ENCODE peak calls at places on chromosomes 6 and 20, in six cellular contexts. One of them, this sample, is unnamed.

GRCh38 chr20:11204926-11205768 is 531.3 kb upstream of the JAG1 start:
- DNase-seq in cardiac muscle cell: peak; percentile 84
- DNase-seq in HL-60: peak; percentile 13
- DNase-seq in IMR-90: peak; percentile 71
- DNase-seq in small intestine: peak; percentile 82
- DNase-seq in effector memory CD4-positive, alpha-beta T cell: no peak
- DNase-seq in this sample: no peak

GRCh38 chr6:78523622-78524021 is 343.7 kb upstream of the IRAK1BP1 start:
- DNase-seq in cardiac muscle cell: no peak
- DNase-seq in IMR-90: no peak
- DNase-seq in small intestine: no peak
- DNase-seq in effector memory CD4-positive, alpha-beta T cell: no peak
- DNase-seq in HL-60: no peak
- DNase-seq in this sample: no peak

GRCh38 chr6:27890351-27891299 is 21.6 kb downstream of the OR2B2 start:
- DNase-seq in HL-60: no peak
- DNase-seq in small intestine: peak; percentile 96
- DNase-seq in effector memory CD4-positive, alpha-beta T cell: peak; percentile 72
- DNase-seq in cardiac muscle cell: peak; percentile 91
- DNase-seq in IMR-90: peak; percentile 97
- DNase-seq in this sample: peak; percentile 77

GRCh38 chr6:71262914-71263313 is 25.7 kb upstream of the OGFRL1 start:
- DNase-seq in effector memory CD4-positive, alpha-beta T cell: no peak
- DNase-seq in IMR-90: no peak
- DNase-seq in HL-60: no peak
- DNase-seq in cardiac muscle cell: no peak
- DNase-seq in small intestine: no peak
- DNase-seq in this sample: no peak

GRCh38 chr20:49608752-49609670 is 41.1 kb upstream of the PTGIS start:
- DNase-seq in effector memory CD4-positive, alpha-beta T cell: peak; percentile 55
- DNase-seq in cardiac muscle cell: peak; percentile 80
- DNase-seq in small intestine: peak; percentile 78
- DNase-seq in IMR-90: no peak
- DNase-seq in HL-60: no peak
- DNase-seq in this sample: no peak

GRCh38 chr6:138805431-138805830 is 9.5 kb downstream of the ECT2L start:
- DNase-seq in effector memory CD4-positive, alpha-beta T cell: no peak
- DNase-seq in small intestine: no peak
- DNase-seq in IMR-90: peak; percentile 68
- DNase-seq in cardiac muscle cell: no peak
- DNase-seq in HL-60: no peak
- DNase-seq in this sample: no peak

GRCh38 chr6:25963426-25964123 is 973 bp downstream of the TRIM38 start:
- DNase-seq in cardiac muscle cell: no peak
- DNase-seq in HL-60: peak; percentile 28
- DNase-seq in IMR-90: peak; percentile 16
- DNase-seq in small intestine: peak; percentile 59
- DNase-seq in effector memory CD4-positive, alpha-beta T cell: no peak
- DNase-seq in this sample: no peak

GRCh38 chr6:158474961-158475343 is 84.9 kb upstream of the TMEM181 start:
- DNase-seq in small intestine: peak; percentile 38
- DNase-seq in effector memory CD4-positive, alpha-beta T cell: no peak
- DNase-seq in cardiac muscle cell: no peak
- DNase-seq in HL-60: no peak
- DNase-seq in IMR-90: peak; percentile 65
- DNase-seq in this sample: no peak

GRCh38 chr6:160374836-160375560 is 26.8 kb downstream of the SLC22A3 start:
- DNase-seq in HL-60: no peak
- DNase-seq in cardiac muscle cell: no peak
- DNase-seq in effector memory CD4-positive, alpha-beta T cell: no peak
- DNase-seq in small intestine: no peak
- DNase-seq in IMR-90: no peak
- DNase-seq in this sample: no peak

GRCh38 chr20:62536731-62537401 is 61.1 kb upstream of the GATA5 start:
- DNase-seq in HL-60: no peak
- DNase-seq in small intestine: no peak
- DNase-seq in cardiac muscle cell: no peak
- DNase-seq in IMR-90: peak; percentile 12
- DNase-seq in effector memory CD4-positive, alpha-beta T cell: no peak
- DNase-seq in this sample: no peak

GRCh38 chr20:19492116-19492515 is 265.9 kb upstream of the RIN2 start:
- DNase-seq in small intestine: no peak
- DNase-seq in effector memory CD4-positive, alpha-beta T cell: no peak
- DNase-seq in IMR-90: no peak
- DNase-seq in HL-60: no peak
- DNase-seq in cardiac muscle cell: no peak
- DNase-seq in this sample: no peak

GRCh38 chr6:148599967-148600426 is 146.8 kb upstream of the UST start:
- DNase-seq in HL-60: no peak
- DNase-seq in effector memory CD4-positive, alpha-beta T cell: no peak
- DNase-seq in IMR-90: peak; percentile 62
- DNase-seq in small intestine: no peak
- DNase-seq in cardiac muscle cell: no peak
- DNase-seq in this sample: no peak

GRCh38 chr6:134115715-134116074 is 63.3 kb upstream of the SLC2A12 start:
- DNase-seq in small intestine: no peak
- DNase-seq in effector memory CD4-positive, alpha-beta T cell: no peak
- DNase-seq in cardiac muscle cell: no peak
- DNase-seq in IMR-90: no peak
- DNase-seq in HL-60: no peak
- DNase-seq in this sample: no peak

GRCh38 chr6:134114489-134114888 is 62.1 kb upstream of the SLC2A12 start:
- DNase-seq in IMR-90: no peak
- DNase-seq in HL-60: no peak
- DNase-seq in small intestine: no peak
- DNase-seq in effector memory CD4-positive, alpha-beta T cell: no peak
- DNase-seq in cardiac muscle cell: no peak
- DNase-seq in this sample: no peak

GRCh38 chr6:134111062-134111677 is 58.7 kb upstream of the SLC2A12 start:
- DNase-seq in small intestine: peak; percentile 68
- DNase-seq in HL-60: peak; percentile 60
- DNase-seq in IMR-90: peak; percentile 68
- DNase-seq in effector memory CD4-positive, alpha-beta T cell: peak; percentile 25
- DNase-seq in cardiac muscle cell: peak; percentile 68
- DNase-seq in this sample: no peak

GRCh38 chr6:134117409-134117808 is 65.0 kb upstream of the SLC2A12 start:
- DNase-seq in IMR-90: peak; percentile 59
- DNase-seq in cardiac muscle cell: no peak
- DNase-seq in HL-60: no peak
- DNase-seq in small intestine: no peak
- DNase-seq in effector memory CD4-positive, alpha-beta T cell: no peak
- DNase-seq in this sample: no peak

GRCh38 chr6:134114918-134115714 is 62.7 kb upstream of the SLC2A12 start:
- DNase-seq in HL-60: no peak
- DNase-seq in cardiac muscle cell: no peak
- DNase-seq in IMR-90: no peak
- DNase-seq in small intestine: no peak
- DNase-seq in effector memory CD4-positive, alpha-beta T cell: no peak
- DNase-seq in this sample: no peak
- H3K4me3 ChIP-seq in HL-60: no peak overlapping the region
- H3K4me3 ChIP-seq in cardiac muscle cell: no peak overlapping the region
- H3K4me3 ChIP-seq in IMR-90: no peak overlapping the region
- H3K4me3 ChIP-seq in small intestine: no peak overlapping the region
- H3K4me3 ChIP-seq in effector memory CD4-positive, alpha-beta T cell: no peak overlapping the region
- H3K4me3 ChIP-seq in this sample: no peak overlapping the region

GRCh38 chr6:75081047-75081446 is 124.8 kb downstream of the COL12A1 start:
- DNase-seq in effector memory CD4-positive, alpha-beta T cell: no peak
- DNase-seq in HL-60: no peak
- DNase-seq in IMR-90: no peak
- DNase-seq in cardiac muscle cell: no peak
- DNase-seq in small intestine: no peak
- DNase-seq in this sample: no peak

GRCh38 chr6:75089921-75090320 is 115.9 kb downstream of the COL12A1 start:
- DNase-seq in HL-60: no peak
- DNase-seq in IMR-90: no peak
- DNase-seq in small intestine: no peak
- DNase-seq in effector memory CD4-positive, alpha-beta T cell: no peak
- DNase-seq in cardiac muscle cell: no peak
- DNase-seq in this sample: no peak

GRCh38 chr6:75081920-75082319 is 123.9 kb downstream of the COL12A1 start:
- DNase-seq in cardiac muscle cell: no peak
- DNase-seq in IMR-90: peak; percentile 50
- DNase-seq in effector memory CD4-positive, alpha-beta T cell: no peak
- DNase-seq in HL-60: no peak
- DNase-seq in small intestine: no peak
- DNase-seq in this sample: no peak

GRCh38 chr6:75086236-75086635 is 119.6 kb downstream of the COL12A1 start:
- DNase-seq in small intestine: no peak
- DNase-seq in effector memory CD4-positive, alpha-beta T cell: no peak
- DNase-seq in HL-60: no peak
- DNase-seq in IMR-90: no peak
- DNase-seq in cardiac muscle cell: no peak
- DNase-seq in this sample: no peak

GRCh38 chr6:75084872-75085381 is 120.9 kb downstream of the COL12A1 start:
- DNase-seq in effector memory CD4-positive, alpha-beta T cell: no peak
- DNase-seq in cardiac muscle cell: no peak
- DNase-seq in small intestine: peak; percentile 22
- DNase-seq in HL-60: no peak
- DNase-seq in IMR-90: no peak
- DNase-seq in this sample: no peak
- H3K4me3 ChIP-seq in effector memory CD4-positive, alpha-beta T cell: no peak overlapping the region
- H3K4me3 ChIP-seq in cardiac muscle cell: no peak overlapping the region
- H3K4me3 ChIP-seq in small intestine: peak overlapping the region; percentile 30
- H3K4me3 ChIP-seq in HL-60: no peak overlapping the region
- H3K4me3 ChIP-seq in IMR-90: no peak overlapping the region
- H3K4me3 ChIP-seq in this sample: no peak overlapping the region

GRCh38 chr20:38421915-38422314 is 13.2 kb downstream of the SNHG17 start:
- DNase-seq in cardiac muscle cell: no peak
- DNase-seq in IMR-90: no peak
- DNase-seq in small intestine: no peak
- DNase-seq in effector memory CD4-positive, alpha-beta T cell: no peak
- DNase-seq in HL-60: peak; percentile 17
- DNase-seq in this sample: no peak
- H3K4me3 ChIP-seq in cardiac muscle cell: no peak overlapping the region
- H3K4me3 ChIP-seq in IMR-90: no peak overlapping the region
- H3K4me3 ChIP-seq in small intestine: no peak overlapping the region
- H3K4me3 ChIP-seq in effector memory CD4-positive, alpha-beta T cell: no peak overlapping the region
- H3K4me3 ChIP-seq in HL-60: no peak overlapping the region
- H3K4me3 ChIP-seq in this sample: no peak overlapping the region

GRCh38 chr6:126086560-126086959 is 100.2 kb downstream of the TRMT11 start:
- DNase-seq in HL-60: no peak
- DNase-seq in effector memory CD4-positive, alpha-beta T cell: no peak
- DNase-seq in IMR-90: no peak
- DNase-seq in cardiac muscle cell: no peak
- DNase-seq in small intestine: no peak
- DNase-seq in this sample: no peak
- H3K4me3 ChIP-seq in HL-60: no peak overlapping the region
- H3K4me3 ChIP-seq in effector memory CD4-positive, alpha-beta T cell: no peak overlapping the region
- H3K4me3 ChIP-seq in IMR-90: no peak overlapping the region
- H3K4me3 ChIP-seq in cardiac muscle cell: no peak overlapping the region
- H3K4me3 ChIP-seq in small intestine: no peak overlapping the region
- H3K4me3 ChIP-seq in this sample: no peak overlapping the region

DNA sequence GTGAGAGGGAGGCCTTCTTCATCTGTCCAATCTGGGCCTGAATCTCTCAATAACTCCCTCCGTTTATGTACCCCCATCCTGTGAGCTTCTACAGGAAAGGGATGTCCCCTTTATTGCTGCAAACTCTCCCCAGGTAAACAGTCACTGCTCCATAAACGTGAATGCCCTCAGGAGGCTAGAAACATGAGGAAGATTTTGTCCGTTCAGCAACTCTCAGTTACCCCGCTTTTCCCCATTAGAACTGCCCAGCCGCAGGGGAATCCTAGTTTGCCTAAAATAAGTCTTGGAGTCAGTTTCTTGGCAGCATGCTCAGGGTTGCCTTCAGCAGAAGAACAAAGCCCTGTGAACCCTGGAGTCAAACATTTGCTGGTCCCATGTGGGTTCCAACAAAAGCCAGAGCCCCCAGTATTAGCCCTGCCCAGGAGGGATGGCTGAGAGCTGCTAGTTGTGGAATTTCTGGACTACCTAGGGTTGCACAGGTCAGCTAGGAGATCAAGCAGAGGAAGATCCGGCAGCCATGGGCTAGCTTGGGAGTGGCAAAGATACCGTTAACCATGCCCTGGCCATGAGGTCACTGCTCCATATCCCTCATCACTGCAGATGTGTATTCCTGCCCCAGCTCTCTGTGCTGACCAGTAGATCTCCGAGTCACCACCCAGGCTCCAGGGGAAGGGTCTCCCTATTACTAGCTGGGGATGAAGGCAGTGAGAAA is 640 bp downstream of the LRRN4 start:
- DNase-seq in small intestine: no peak
- DNase-seq in IMR-90: no peak
- DNase-seq in HL-60: no peak
- DNase-seq in effector memory CD4-positive, alpha-beta T cell: no peak
- DNase-seq in cardiac muscle cell: peak; percentile 46
- DNase-seq in this sample: no peak
- H3K4me3 ChIP-seq in small intestine: no peak overlapping the region
- H3K4me3 ChIP-seq in IMR-90: no peak overlapping the region
- H3K4me3 ChIP-seq in HL-60: no peak overlapping the region
- H3K4me3 ChIP-seq in effector memory CD4-positive, alpha-beta T cell: no peak overlapping the region
- H3K4me3 ChIP-seq in cardiac muscle cell: peak overlapping the region; percentile 69
- H3K4me3 ChIP-seq in this sample: no peak overlapping the region

GRCh38 chr6:33749401-33749800 is 2.7 kb upstream of the IP6K3 start:
- DNase-seq in effector memory CD4-positive, alpha-beta T cell: no peak
- DNase-seq in HL-60: no peak
- DNase-seq in cardiac muscle cell: no peak
- DNase-seq in IMR-90: no peak
- DNase-seq in small intestine: no peak
- DNase-seq in this sample: no peak
- H3K4me3 ChIP-seq in effector memory CD4-positive, alpha-beta T cell: no peak overlapping the region
- H3K4me3 ChIP-seq in HL-60: no peak overlapping the region
- H3K4me3 ChIP-seq in cardiac muscle cell: no peak overlapping the region
- H3K4me3 ChIP-seq in IMR-90: no peak overlapping the region
- H3K4me3 ChIP-seq in small intestine: no peak overlapping the region
- H3K4me3 ChIP-seq in this sample: no peak overlapping the region

DNA sequence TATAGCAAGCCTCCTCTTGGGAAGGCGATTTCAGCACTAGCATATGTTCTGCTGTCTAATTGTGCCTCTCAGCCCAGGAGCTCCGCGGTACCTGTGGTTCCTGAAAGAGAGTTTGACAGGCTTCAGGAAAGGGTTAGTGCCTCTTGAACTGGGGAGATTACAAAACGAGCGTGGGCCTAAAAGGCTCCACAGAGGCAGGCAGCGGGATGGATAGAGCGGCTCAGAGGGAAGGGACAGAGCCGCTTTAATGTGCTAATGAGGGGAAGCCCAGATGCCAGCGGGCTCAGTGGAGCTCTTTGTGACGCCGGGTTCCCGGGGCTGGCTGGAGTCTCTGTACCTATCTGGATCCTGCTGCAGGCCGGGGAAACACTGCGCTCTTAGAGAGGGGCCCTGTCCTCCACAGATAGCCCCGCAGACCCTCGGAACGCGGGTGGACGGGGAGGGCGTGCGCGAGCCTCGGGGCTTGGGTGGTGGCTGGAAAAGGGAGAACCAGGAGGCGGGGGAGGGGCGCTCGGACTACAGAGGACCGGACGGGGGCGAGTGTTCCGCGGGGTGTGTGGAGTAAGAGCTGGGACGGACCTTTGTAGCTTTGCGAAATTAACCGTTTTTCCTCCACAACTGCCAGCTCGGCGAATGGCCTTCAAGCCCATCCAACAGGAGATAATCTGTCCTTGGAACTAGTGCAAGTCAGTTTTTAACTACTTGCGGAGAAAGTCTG is 12.9 kb downstream of the SLC35F1 start:
- DNase-seq in effector memory CD4-positive, alpha-beta T cell: no peak
- DNase-seq in small intestine: no peak
- DNase-seq in IMR-90: no peak
- DNase-seq in HL-60: peak; percentile 21
- DNase-seq in cardiac muscle cell: peak; percentile 80
- DNase-seq in this sample: no peak
- H3K4me3 ChIP-seq in effector memory CD4-positive, alpha-beta T cell: no peak overlapping the region
- H3K4me3 ChIP-seq in small intestine: no peak overlapping the region
- H3K4me3 ChIP-seq in IMR-90: no peak overlapping the region
- H3K4me3 ChIP-seq in HL-60: peak overlapping the region; percentile 5
- H3K4me3 ChIP-seq in cardiac muscle cell: peak overlapping the region; percentile 30
- H3K4me3 ChIP-seq in this sample: no peak overlapping the region

This sample was measured in RWPE2.